ENCODE peak calls at places on chromosomes 12 and 14, in four cellular contexts. One of them, this sample, is unnamed.

GRCh38 chr12:94516985-94517384 is 57.3 kb upstream of the CEP83 start:
- DNase-seq in fibroblast of lung: peak; percentile 50
- DNase-seq in H1: no peak
- DNase-seq in adipocyte: no peak
- DNase-seq in this sample: no peak

GRCh38 chr12:122944588-122944987 is 21.7 kb downstream of the ABCB9 start:
- DNase-seq in adipocyte: peak; percentile 46
- DNase-seq in fibroblast of lung: peak; percentile 56
- DNase-seq in H1: no peak
- DNase-seq in this sample: no peak

GRCh38 chr14:67187210-67187609 is 2.0 kb upstream of the GARIN2 start:
- DNase-seq in fibroblast of lung: peak; percentile 93
- DNase-seq in H1: no peak
- DNase-seq in adipocyte: peak; percentile 67
- DNase-seq in this sample: no peak

GRCh38 chr12:107337354-107338095 is 244.2 kb upstream of the CRY1 start:
- DNase-seq in adipocyte: no peak
- DNase-seq in fibroblast of lung: peak; percentile 60
- DNase-seq in H1: no peak
- DNase-seq in this sample: no peak

GRCh38 chr12:120115066-120115465 is 1.5 kb downstream of the RAB35 start:
- DNase-seq in fibroblast of lung: peak; percentile 51
- DNase-seq in H1: no peak
- DNase-seq in adipocyte: no peak
- DNase-seq in this sample: no peak

GRCh38 chr12:44405267-44405666 is 470.8 kb downstream of the NELL2 start:
- DNase-seq in H1: peak; percentile 25
- DNase-seq in adipocyte: no peak
- DNase-seq in fibroblast of lung: no peak
- DNase-seq in this sample: no peak

GRCh38 chr12:26198742-26199141 is 3.4 kb downstream of the SSPN start:
- DNase-seq in adipocyte: peak; percentile 86
- DNase-seq in fibroblast of lung: peak; percentile 87
- DNase-seq in H1: no peak
- DNase-seq in this sample: no peak

GRCh38 chr12:107642240-107642639 is 43.4 kb upstream of the PWP1 start:
- DNase-seq in fibroblast of lung: no peak
- DNase-seq in H1: no peak
- DNase-seq in adipocyte: no peak
- DNase-seq in this sample: no peak

GRCh38 chr12:87871061-87871460 is 158.1 kb downstream of the C12orf50 start:
- DNase-seq in fibroblast of lung: peak; percentile 30
- DNase-seq in H1: no peak
- DNase-seq in adipocyte: peak; percentile 61
- DNase-seq in this sample: no peak

GRCh38 chr14:99480856-99481744 is at the start of the genes CCNK and SETD3:
- DNase-seq in adipocyte: peak; percentile 100
- DNase-seq in H1: peak; percentile 99
- DNase-seq in fibroblast of lung: peak; percentile 99
- DNase-seq in this sample: peak; percentile 100

GRCh38 chr14:39015360-39015961 is 87.6 kb downstream of the SEC23A start:
- DNase-seq in fibroblast of lung: peak; percentile 44
- DNase-seq in H1: no peak
- DNase-seq in adipocyte: peak; percentile 76
- DNase-seq in this sample: peak; percentile 85

GRCh38 chr12:42556917-42557316 is 32.6 kb downstream of the PRICKLE1 start:
- DNase-seq in fibroblast of lung: no peak
- DNase-seq in adipocyte: no peak
- DNase-seq in H1: no peak
- DNase-seq in this sample: no peak

GRCh38 chr14:101743701-101744100 is 17.8 kb upstream of the PPP2R5C start:
- DNase-seq in H1: no peak
- DNase-seq in fibroblast of lung: no peak
- DNase-seq in adipocyte: no peak
- DNase-seq in this sample: no peak

GRCh38 chr12:132477703-132478432 is 12.1 kb upstream of the FBRSL1 start:
- DNase-seq in fibroblast of lung: no peak
- DNase-seq in adipocyte: no peak
- DNase-seq in H1: no peak
- DNase-seq in this sample: no peak

GRCh38 chr14:106652494-106652893 is 1126.1 kb downstream of the TMEM121 start:
- DNase-seq in H1: no peak
- DNase-seq in fibroblast of lung: no peak
- DNase-seq in adipocyte: no peak
- DNase-seq in this sample: no peak

GRCh38 chr14:63848890-63849289 is 3.9 kb upstream of the SYNE2 start:
- DNase-seq in adipocyte: no peak
- DNase-seq in fibroblast of lung: peak; percentile 19
- DNase-seq in H1: no peak
- DNase-seq in this sample: no peak

GRCh38 chr12:96073346-96074336 is 38.3 kb upstream of the LTA4H start:
- DNase-seq in H1: no peak
- DNase-seq in fibroblast of lung: no peak
- DNase-seq in adipocyte: peak; percentile 8
- DNase-seq in this sample: peak; percentile 46

GRCh38 chr14:81235096-81235495 is 14.3 kb upstream of the GTF2A1 start:
- DNase-seq in H1: no peak
- DNase-seq in adipocyte: no peak
- DNase-seq in fibroblast of lung: no peak
- DNase-seq in this sample: no peak

GRCh38 chr12:131699434-131699833 is 11.5 kb upstream of the SFSWAP start:
- DNase-seq in fibroblast of lung: no peak
- DNase-seq in adipocyte: no peak
- DNase-seq in H1: no peak
- DNase-seq in this sample: no peak

GRCh38 chr14:94617988-94618822 is 6.0 kb downstream of the SERPINA3 start:
- DNase-seq in adipocyte: peak; percentile 15
- DNase-seq in fibroblast of lung: no peak
- DNase-seq in H1: no peak
- DNase-seq in this sample: no peak

GRCh38 chr12:127773520-127773919 is 493.4 kb upstream of the TMEM132C start:
- DNase-seq in H1: no peak
- DNase-seq in fibroblast of lung: no peak
- DNase-seq in adipocyte: no peak
- DNase-seq in this sample: peak; percentile 47

GRCh38 chr12:132218915-132219314 is 74.7 kb downstream of the NOC4L start:
- DNase-seq in fibroblast of lung: no peak
- DNase-seq in adipocyte: peak; percentile 38
- DNase-seq in H1: no peak
- DNase-seq in this sample: peak; percentile 81

GRCh38 chr14:69107407-69108003 is 45.4 kb downstream of the DCAF5 start:
- DNase-seq in fibroblast of lung: peak; percentile 62
- DNase-seq in H1: no peak
- DNase-seq in adipocyte: peak; percentile 91
- DNase-seq in this sample: peak; percentile 90

GRCh38 chr12:120292411-120292660 is 633 bp upstream of the RNU4-2 start:
- DNase-seq in fibroblast of lung: no peak
- DNase-seq in H1: no peak
- DNase-seq in adipocyte: no peak
- DNase-seq in this sample: no peak

GRCh38 chr12:89073027-89073398 is 279.3 kb downstream of the DUSP6 start:
- DNase-seq in fibroblast of lung: peak; percentile 88
- DNase-seq in adipocyte: peak; percentile 66
- DNase-seq in H1: no peak
- DNase-seq in this sample: no peak

GRCh38 chr14:99681101-99681831 is 2.8 kb upstream of the CYP46A1 start:
- DNase-seq in adipocyte: no peak
- DNase-seq in H1: no peak
- DNase-seq in fibroblast of lung: no peak
- DNase-seq in this sample: no peak

GRCh38 chr14:23861666-23862065 is 91.9 kb upstream of the DHRS4 start:
- DNase-seq in H1: no peak
- DNase-seq in fibroblast of lung: peak; percentile 0
- DNase-seq in adipocyte: no peak
- DNase-seq in this sample: peak; percentile 88

GRCh38 chr12:110015132-110015531 is 15.9 kb downstream of the ANKRD13A start:
- DNase-seq in adipocyte: no peak
- DNase-seq in fibroblast of lung: no peak
- DNase-seq in H1: no peak
- DNase-seq in this sample: peak; percentile 65

GRCh38 chr12:40338071-40338470 is 113.3 kb downstream of the LRRK2 start:
- DNase-seq in adipocyte: no peak
- DNase-seq in fibroblast of lung: no peak
- DNase-seq in H1: no peak
- DNase-seq in this sample: no peak

GRCh38 chr14:105023791-105024480 is 3.1 kb upstream of the CDCA4 start:
- DNase-seq in fibroblast of lung: peak; percentile 85
- DNase-seq in adipocyte: peak; percentile 49
- DNase-seq in H1: no peak
- DNase-seq in this sample: no peak

DNA sequence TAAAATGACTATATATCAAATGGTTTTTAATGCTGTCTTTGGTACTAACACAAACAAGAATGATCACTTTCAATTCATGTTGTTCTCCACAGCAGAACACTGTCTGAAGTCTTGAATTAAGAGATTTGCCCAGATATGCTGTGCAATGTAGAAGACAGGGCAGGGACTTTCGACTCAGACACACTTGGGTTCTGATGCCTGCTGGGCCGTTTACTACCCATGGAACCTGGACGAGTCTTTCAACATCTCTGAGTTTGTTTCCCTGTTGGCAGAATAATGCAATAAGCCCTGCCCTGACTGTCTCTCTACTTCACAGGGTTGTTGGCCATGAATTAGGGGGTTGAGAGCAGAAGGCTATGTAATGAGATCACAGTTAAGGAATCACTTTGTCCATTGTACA is 162.6 kb upstream of the TMPO start:
- DNase-seq in H1: no peak
- DNase-seq in fibroblast of lung: peak; percentile 67
- DNase-seq in adipocyte: no peak
- DNase-seq in this sample: no peak
- H3K9ac ChIP-seq in H1: no peak overlapping the region
- H3K9ac ChIP-seq in fibroblast of lung: no peak overlapping the region
- H3K9ac ChIP-seq in adipocyte: no peak overlapping the region
- H3K9ac ChIP-seq in this sample: no peak overlapping the region

GRCh38 chr14:37588667-37588955 is 6.4 kb downstream of the FOXA1 start:
- DNase-seq in H1: no peak
- DNase-seq in fibroblast of lung: no peak
- DNase-seq in adipocyte: no peak
- DNase-seq in this sample: no peak

GRCh38 chr14:37590810-37591139 is 4.3 kb downstream of the FOXA1 start:
- DNase-seq in fibroblast of lung: no peak
- DNase-seq in H1: no peak
- DNase-seq in adipocyte: no peak
- DNase-seq in this sample: no peak

GRCh38 chr14:37591311-37591940 is 3.6 kb downstream of the FOXA1 start:
- DNase-seq in H1: no peak
- DNase-seq in fibroblast of lung: no peak
- DNase-seq in adipocyte: no peak
- DNase-seq in this sample: no peak

GRCh38 chr14:37588956-37589737 is 5.9 kb downstream of the FOXA1 start:
- DNase-seq in adipocyte: no peak
- DNase-seq in fibroblast of lung: no peak
- DNase-seq in H1: no peak
- DNase-seq in this sample: peak; percentile 61

GRCh38 chr14:37590096-37590809 is 4.8 kb downstream of the FOXA1 start:
- DNase-seq in fibroblast of lung: no peak
- DNase-seq in adipocyte: no peak
- DNase-seq in H1: no peak
- DNase-seq in this sample: no peak
- H3K27me3 ChIP-seq in fibroblast of lung: peaks cover 74% of the 10 kb centered on the region
- H3K27me3 ChIP-seq in adipocyte: peaks cover 81% of the 10 kb centered on the region
- H3K27me3 ChIP-seq in H1: peaks cover 97% of the 10 kb centered on the region
- H3K27me3 ChIP-seq in this sample: no peaks in the 10 kb centered on the region

GRCh38 chr14:35336171-35337073 is 44.2 kb downstream of the PSMA6 start:
- DNase-seq in fibroblast of lung: peak; percentile 47
- DNase-seq in adipocyte: no peak
- DNase-seq in H1: no peak
- DNase-seq in this sample: no peak
- H3K9ac ChIP-seq in fibroblast of lung: peak overlapping the region; percentile 32
- H3K9ac ChIP-seq in adipocyte: peak overlapping the region; percentile 78
- H3K9ac ChIP-seq in H1: no peak overlapping the region
- H3K9ac ChIP-seq in this sample: no peak overlapping the region

DNA sequence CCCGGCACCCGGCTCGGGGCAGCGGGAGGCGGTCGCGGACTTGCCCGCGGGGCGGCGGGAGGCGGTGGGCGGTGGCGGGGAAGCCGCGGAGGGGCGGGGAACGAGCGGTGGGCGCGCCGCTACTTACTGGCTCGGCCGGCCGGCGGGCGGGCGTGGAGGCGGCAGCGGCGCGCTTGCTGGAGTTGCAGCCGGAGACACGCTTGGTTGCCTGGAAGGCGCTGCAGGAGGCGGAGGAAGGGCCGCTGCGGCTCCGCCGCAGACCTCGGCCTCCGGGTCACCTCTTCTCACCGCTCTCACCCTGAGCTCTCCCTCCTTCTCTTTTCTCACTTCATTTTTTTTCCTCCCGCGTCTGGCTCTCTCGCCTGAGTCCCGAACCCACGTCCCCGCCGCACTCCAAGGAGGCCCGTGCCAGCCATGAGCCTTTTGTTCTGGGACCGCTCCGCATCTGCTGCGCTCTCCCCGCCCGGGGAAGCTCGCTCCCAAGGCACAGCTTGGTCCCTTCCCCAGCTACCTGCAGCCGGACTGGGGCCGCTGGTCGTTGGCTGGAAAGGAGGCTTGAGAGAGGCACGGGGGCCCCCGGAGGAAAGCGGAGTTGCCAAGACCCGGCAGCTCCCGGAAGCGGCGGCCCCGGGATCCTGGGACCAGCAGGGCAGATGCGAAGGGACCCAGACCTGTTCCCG is 591 bp upstream of the KCNK10 start:
- DNase-seq in adipocyte: peak; percentile 42
- DNase-seq in fibroblast of lung: peak; percentile 41
- DNase-seq in H1: no peak
- DNase-seq in this sample: peak; percentile 76
- H3K27me3 ChIP-seq in adipocyte: peaks cover 85% of the 10 kb centered on the region
- H3K27me3 ChIP-seq in fibroblast of lung: peaks cover 37% of the 10 kb centered on the region
- H3K27me3 ChIP-seq in H1: peaks cover 71% of the 10 kb centered on the region
- H3K27me3 ChIP-seq in this sample: peaks cover 3% of the 10 kb centered on the region

GRCh38 chr12:45986646-45987338 is 3.6 kb downstream of the SCAF11 start:
- DNase-seq in H1: no peak
- DNase-seq in adipocyte: no peak
- DNase-seq in fibroblast of lung: peak; percentile 37
- DNase-seq in this sample: no peak

GRCh38 chr12:45989857-45990467 is 412 bp downstream of the SCAF11 start:
- DNase-seq in H1: no peak
- DNase-seq in adipocyte: peak; percentile 77
- DNase-seq in fibroblast of lung: peak; percentile 64
- DNase-seq in this sample: peak; percentile 83

GRCh38 chr12:45989277-45989856 is 1.0 kb downstream of the SCAF11 start:
- DNase-seq in adipocyte: peak; percentile 81
- DNase-seq in fibroblast of lung: no peak
- DNase-seq in H1: no peak
- DNase-seq in this sample: no peak

GRCh38 chr12:45987339-45987726 is 3.0 kb downstream of the SCAF11 start:
- DNase-seq in H1: no peak
- DNase-seq in adipocyte: no peak
- DNase-seq in fibroblast of lung: no peak
- DNase-seq in this sample: no peak

DNA sequence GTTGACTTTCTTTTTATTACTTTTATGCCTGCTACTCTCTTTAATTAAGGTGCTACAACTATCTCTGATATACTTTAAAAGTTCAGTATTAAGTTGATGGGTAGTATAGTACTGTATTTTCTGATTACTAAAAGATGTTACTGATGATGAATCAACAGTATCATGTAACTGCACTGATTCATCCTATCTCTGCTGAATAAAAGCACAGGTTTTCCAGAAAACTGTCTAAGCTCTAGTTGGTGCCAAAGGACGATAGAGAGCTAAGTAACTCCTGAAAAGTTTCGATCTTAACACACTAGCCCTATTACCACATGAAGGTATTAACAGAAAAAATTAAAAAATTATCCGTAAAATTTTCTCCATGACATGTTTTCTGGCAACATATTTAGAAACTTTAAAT is 2.1 kb downstream of the SCAF11 start:
- DNase-seq in H1: no peak
- DNase-seq in fibroblast of lung: peak; percentile 53
- DNase-seq in adipocyte: peak; percentile 56
- DNase-seq in this sample: no peak
- H3K9ac ChIP-seq in H1: no peak overlapping the region
- H3K9ac ChIP-seq in fibroblast of lung: no peak overlapping the region
- H3K9ac ChIP-seq in adipocyte: peak overlapping the region; percentile 97
- H3K9ac ChIP-seq in this sample: peak overlapping the region; percentile 99

This sample was measured in Karpas-422.